ENCODE peak calls at places on chromosomes 2 and 18, in seven cellular contexts. A, V, S, M, K, L and P are unnamed samples. For H3K36me3 and H3K27me3, the result is how much of the 10 kb centered on the place peaks cover.

GRCh38 chr2:59389240-59389639 is 1148.1 kb upstream of the FANCL start:
- DNase-seq in A (no peak), V (no peak), S (peak), M (no peak), K (no peak), L (no peak), P (no peak)

GRCh38 chr18:58044370-58045264 is 591 bp downstream of the NEDD4L start:
- DNase-seq in A (peak), V (peak), S (peak), M (peak), K (peak), L (peak), P (peak)

GRCh38 chr2:215717627-215718412 is 282.0 kb upstream of the FN1 start:
- DNase-seq in A (no peak), V (no peak), S (no peak), M (no peak), K (no peak), L (no peak), P (no peak)

GRCh38 chr2:38465789-38466127 is 88.7 kb upstream of the ATL2 start:
- DNase-seq in A (no peak), V (no peak), S (peak), M (no peak), K (peak), L (no peak), P (no peak)

GRCh38 chr2:43810888-43811287 is 27.8 kb downstream of the ABCG5 start:
- DNase-seq in A (no peak), V (no peak), S (no peak), M (no peak), K (no peak), L (no peak), P (no peak)

GRCh38 chr2:217928324-217929293 is 74.2 kb downstream of the TNS1 start:
- DNase-seq in A (peak), V (peak), S (no peak), M (no peak), K (no peak), L (peak), P (peak)

GRCh38 chr2:20339012-20339411 is 11.6 kb downstream of the PUM2 start:
- DNase-seq in A (no peak), V (no peak), S (no peak), M (no peak), K (no peak), L (no peak), P (no peak)

GRCh38 chr2:128520787-128521186 is 202.1 kb upstream of the HS6ST1 start:
- DNase-seq in A (no peak), V (no peak), S (no peak), M (no peak), K (no peak), L (no peak), P (no peak)

GRCh38 chr2:215454519-215454918 is 18.7 kb upstream of the FN1 start:
- DNase-seq in A (no peak), V (no peak), S (peak), M (no peak), K (peak), L (no peak), P (no peak)

GRCh38 chr2:21288299-21288698 is 164.5 kb downstream of the TDRD15 start:
- DNase-seq in A (no peak), V (no peak), S (no peak), M (no peak), K (no peak), L (no peak), P (no peak)

GRCh38 chr2:204050681-204051080 is 114.1 kb downstream of the ICOS start:
- DNase-seq in A (no peak), V (no peak), S (no peak), M (no peak), K (no peak), L (no peak), P (no peak)

GRCh38 chr2:239790721-239791120 is 234.4 kb downstream of the NDUFA10 start:
- DNase-seq in A (no peak), V (no peak), S (no peak), M (no peak), K (no peak), L (peak), P (peak)

GRCh38 chr2:95079455-95079776 is 42.2 kb downstream of the MRPS5 start:
- DNase-seq in A (no peak), V (no peak), S (no peak), M (no peak), K (no peak), L (no peak), P (no peak)

GRCh38 chr2:54009549-54009948 is 38.8 kb upstream of the PSME4 start:
- DNase-seq in A (no peak), V (no peak), S (no peak), M (no peak), K (no peak), L (no peak), P (no peak)

GRCh38 chr2:48793671-48794070 is 38.1 kb upstream of the LHCGR start:
- DNase-seq in A (no peak), V (no peak), S (no peak), M (no peak), K (no peak), L (no peak), P (no peak)

GRCh38 chr2:170739048-170739447 is 23.9 kb downstream of the SP5 start:
- DNase-seq in A (no peak), V (no peak), S (peak), M (no peak), K (no peak), L (no peak), P (no peak)

GRCh38 chr2:207768168-207768890 is 1.4 kb downstream of the FZD5 start:
- DNase-seq in A (peak), V (peak), S (peak), M (peak), K (no peak), L (peak), P (peak)

GRCh38 chr2:216350214-216350789 is 22.0 kb downstream of the MARCHF4 start:
- DNase-seq in A (no peak), V (no peak), S (no peak), M (no peak), K (peak), L (no peak), P (no peak)

GRCh38 chr2:239072786-239073185 is 224.9 kb downstream of the TWIST2 start:
- DNase-seq in A (no peak), V (no peak), S (no peak), M (no peak), K (no peak), L (no peak), P (no peak)

GRCh38 chr2:113187771-113188170 is 14.0 kb downstream of the PSD4 start:
- DNase-seq in A (no peak), V (no peak), S (no peak), M (no peak), K (no peak), L (no peak), P (no peak)

GRCh38 chr2:23566236-23567142 is 181.5 kb downstream of the KLHL29 start:
- DNase-seq in A (no peak), V (no peak), S (no peak), M (no peak), K (peak), L (no peak), P (no peak)

GRCh38 chr2:234830853-234831252 is 121.0 kb upstream of the SH3BP4 start:
- DNase-seq in A (no peak), V (no peak), S (no peak), M (no peak), K (no peak), L (no peak), P (no peak)

GRCh38 chr18:37956902-37957301 is 391.3 kb upstream of the CELF4 start:
- DNase-seq in A (no peak), V (no peak), S (no peak), M (no peak), K (no peak), L (no peak), P (no peak)

GRCh38 chr2:187354653-187355052 is 93.4 kb downstream of the CALCRL start:
- DNase-seq in A (no peak), V (no peak), S (no peak), M (no peak), K (no peak), L (no peak), P (no peak)

GRCh38 chr2:187345338-187345737 is 102.7 kb downstream of the CALCRL start:
- DNase-seq in A (no peak), V (no peak), S (no peak), M (no peak), K (no peak), L (no peak), P (no peak)

GRCh38 chr2:187349328-187349944 is 98.6 kb downstream of the CALCRL start:
- DNase-seq in A (no peak), V (no peak), S (no peak), M (no peak), K (no peak), L (no peak), P (no peak)
- H3K27ac ChIP-seq in A (no peak), V (no peak), S (no peak), M (peak), K (no peak), L (no peak), P (no peak)

GRCh38 chr2:71532327-71532726 is 79.0 kb downstream of the DYSF start:
- DNase-seq in A (peak), V (no peak), S (no peak), M (no peak), K (no peak), L (no peak), P (peak)
- H3K36me3 ChIP-seq in A (under half), V (half or more), S (under half), M (under half), K (under half), L (under half), P (under half)

DNA sequence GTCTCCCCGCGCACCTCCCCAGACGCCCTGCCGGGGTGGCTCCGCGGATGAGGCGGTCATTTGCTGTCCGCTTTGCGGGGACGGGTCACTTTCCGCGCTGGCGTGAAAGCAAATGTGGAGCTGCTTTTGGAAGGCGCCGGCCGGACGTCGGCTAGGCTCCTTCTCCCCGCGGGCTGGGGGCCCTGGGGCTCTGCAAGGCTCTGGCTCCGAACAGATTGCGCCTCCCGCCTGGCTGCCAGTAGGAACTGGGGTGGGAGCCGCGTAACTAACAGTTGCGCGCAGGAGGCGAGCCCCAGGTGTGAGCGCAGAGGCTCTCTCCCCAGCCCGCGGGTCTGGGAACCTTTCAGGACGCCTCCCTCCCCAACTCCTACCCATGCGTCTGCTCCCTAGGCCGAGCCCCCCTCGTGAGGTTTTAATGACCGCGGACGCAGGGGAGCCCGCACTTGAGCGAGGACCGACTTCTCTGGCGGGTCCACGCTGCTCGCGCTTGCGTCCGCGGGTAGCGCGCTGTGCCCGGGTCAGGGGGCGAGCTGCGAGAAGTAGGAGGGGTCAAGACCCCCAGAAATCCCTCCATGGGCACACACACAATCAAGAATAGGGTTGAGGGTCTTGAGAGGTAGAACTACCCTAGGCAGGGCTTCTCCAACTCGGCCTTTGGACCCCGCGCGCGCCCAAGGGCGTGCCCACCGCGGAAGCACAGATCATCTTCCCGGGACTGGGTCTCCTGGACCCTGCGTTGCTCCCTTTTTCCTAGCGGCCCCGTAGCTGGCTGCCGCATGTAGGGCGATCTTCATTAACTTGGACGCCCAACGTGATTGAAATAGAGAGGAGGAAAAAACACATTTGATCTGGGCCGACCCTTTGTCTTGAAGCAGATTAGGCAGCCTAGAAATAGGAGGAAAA is 146.8 kb downstream of the MEIS1 start:
- DNase-seq in A (peak), V (peak), S (peak), M (no peak), K (no peak), L (no peak), P (peak)
- H3K27me3 ChIP-seq in A (under half), V (half or more), S (half or more), M (under half), K (under half), L (half or more), P (under half)

GRCh38 chr2:73087311-73087710 is 15.8 kb upstream of the SFXN5 start:
- DNase-seq in A (no peak), V (no peak), S (no peak), M (no peak), K (no peak), L (no peak), P (no peak)
- H3K27ac ChIP-seq in A (no peak), V (no peak), S (no peak), M (no peak), K (no peak), L (no peak), P (no peak)

GRCh38 chr2:1658394-1659151 is 85.7 kb downstream of the PXDN start:
- DNase-seq in A (peak), V (peak), S (no peak), M (no peak), K (peak), L (no peak), P (peak)
- H3K36me3 ChIP-seq in A (under half), V (under half), S (under half), M (under half), K (under half), L (under half), P (under half)